ENCODE peak calls at places on chromosomes 11 and 22, in six cellular contexts. One of them, this sample, is unnamed.

GRCh38 chr11:45280449-45280848 is 5.7 kb downstream of the SYT13 start:
- DNase-seq in GM12891: no peak
- DNase-seq in SK-N-SH: no peak
- DNase-seq in H1: no peak
- DNase-seq in K562: no peak
- DNase-seq in HepG2: no peak
- DNase-seq in this sample: no peak

GRCh38 chr11:36073411-36074203 is 129.7 kb downstream of the LDLRAD3 start:
- DNase-seq in GM12891: no peak
- DNase-seq in SK-N-SH: peak; percentile 69
- DNase-seq in H1: no peak
- DNase-seq in K562: no peak
- DNase-seq in HepG2: no peak
- DNase-seq in this sample: no peak

GRCh38 chr11:5289696-5290095 is 12.1 kb downstream of the OR51B4 start:
- DNase-seq in GM12891: no peak
- DNase-seq in SK-N-SH: no peak
- DNase-seq in H1: no peak
- DNase-seq in K562: no peak
- DNase-seq in HepG2: no peak
- DNase-seq in this sample: no peak

GRCh38 chr22:27810566-27810965 is 9.0 kb upstream of the MN1 start:
- DNase-seq in GM12891: no peak
- DNase-seq in SK-N-SH: no peak
- DNase-seq in H1: no peak
- DNase-seq in K562: no peak
- DNase-seq in HepG2: peak; percentile 40
- DNase-seq in this sample: no peak

GRCh38 chr11:84247931-84248330 is 961.8 kb upstream of the CCDC90B start:
- DNase-seq in GM12891: no peak
- DNase-seq in SK-N-SH: no peak
- DNase-seq in H1: no peak
- DNase-seq in K562: no peak
- DNase-seq in HepG2: no peak
- DNase-seq in this sample: no peak

GRCh38 chr11:44315947-44316387 is 6.0 kb upstream of the ALX4 start:
- DNase-seq in GM12891: no peak
- DNase-seq in SK-N-SH: peak; percentile 82
- DNase-seq in H1: no peak
- DNase-seq in K562: no peak
- DNase-seq in HepG2: no peak
- DNase-seq in this sample: no peak

GRCh38 chr11:58688779-58689503 is 42.8 kb downstream of the GLYAT start:
- DNase-seq in GM12891: no peak
- DNase-seq in SK-N-SH: no peak
- DNase-seq in H1: no peak
- DNase-seq in K562: no peak
- DNase-seq in HepG2: no peak
- DNase-seq in this sample: no peak

GRCh38 chr22:47380692-47381091 is 618.2 kb downstream of the TBC1D22A start:
- DNase-seq in GM12891: no peak
- DNase-seq in SK-N-SH: no peak
- DNase-seq in H1: no peak
- DNase-seq in K562: no peak
- DNase-seq in HepG2: no peak
- DNase-seq in this sample: no peak

GRCh38 chr11:111826322-111826950 is 44.9 kb downstream of the ALG9 start:
- DNase-seq in GM12891: no peak
- DNase-seq in SK-N-SH: no peak
- DNase-seq in H1: no peak
- DNase-seq in K562: no peak
- DNase-seq in HepG2: no peak
- DNase-seq in this sample: no peak

GRCh38 chr11:37946155-37946766 is 1348.2 kb upstream of the RAG2 start:
- DNase-seq in GM12891: no peak
- DNase-seq in SK-N-SH: peak; percentile 16
- DNase-seq in H1: peak; percentile 29
- DNase-seq in K562: peak; percentile 13
- DNase-seq in HepG2: peak; percentile 18
- DNase-seq in this sample: no peak

GRCh38 chr22:43211941-43212433 is 25.1 kb upstream of the TTLL12 start:
- DNase-seq in GM12891: no peak
- DNase-seq in SK-N-SH: no peak
- DNase-seq in H1: no peak
- DNase-seq in K562: no peak
- DNase-seq in HepG2: no peak
- DNase-seq in this sample: no peak

GRCh38 chr11:79274636-79275315 is 166.1 kb downstream of the TENM4 start:
- DNase-seq in GM12891: no peak
- DNase-seq in SK-N-SH: no peak
- DNase-seq in H1: no peak
- DNase-seq in K562: no peak
- DNase-seq in HepG2: no peak
- DNase-seq in this sample: no peak

GRCh38 chr11:45993438-45994064 is 71.1 kb downstream of the LARGE2 start:
- DNase-seq in GM12891: no peak
- DNase-seq in SK-N-SH: no peak
- DNase-seq in H1: no peak
- DNase-seq in K562: peak; percentile 48
- DNase-seq in HepG2: no peak
- DNase-seq in this sample: no peak

GRCh38 chr22:31343235-31344191 is 2.6 kb downstream of the PATZ1 start:
- DNase-seq in GM12891: no peak
- DNase-seq in SK-N-SH: peak; percentile 67
- DNase-seq in H1: peak; percentile 68
- DNase-seq in K562: no peak
- DNase-seq in HepG2: no peak
- DNase-seq in this sample: no peak

GRCh38 chr22:42475122-42475521 is 42.9 kb upstream of the NFAM1 start:
- DNase-seq in GM12891: no peak
- DNase-seq in SK-N-SH: no peak
- DNase-seq in H1: no peak
- DNase-seq in K562: no peak
- DNase-seq in HepG2: no peak
- DNase-seq in this sample: no peak

DNA sequence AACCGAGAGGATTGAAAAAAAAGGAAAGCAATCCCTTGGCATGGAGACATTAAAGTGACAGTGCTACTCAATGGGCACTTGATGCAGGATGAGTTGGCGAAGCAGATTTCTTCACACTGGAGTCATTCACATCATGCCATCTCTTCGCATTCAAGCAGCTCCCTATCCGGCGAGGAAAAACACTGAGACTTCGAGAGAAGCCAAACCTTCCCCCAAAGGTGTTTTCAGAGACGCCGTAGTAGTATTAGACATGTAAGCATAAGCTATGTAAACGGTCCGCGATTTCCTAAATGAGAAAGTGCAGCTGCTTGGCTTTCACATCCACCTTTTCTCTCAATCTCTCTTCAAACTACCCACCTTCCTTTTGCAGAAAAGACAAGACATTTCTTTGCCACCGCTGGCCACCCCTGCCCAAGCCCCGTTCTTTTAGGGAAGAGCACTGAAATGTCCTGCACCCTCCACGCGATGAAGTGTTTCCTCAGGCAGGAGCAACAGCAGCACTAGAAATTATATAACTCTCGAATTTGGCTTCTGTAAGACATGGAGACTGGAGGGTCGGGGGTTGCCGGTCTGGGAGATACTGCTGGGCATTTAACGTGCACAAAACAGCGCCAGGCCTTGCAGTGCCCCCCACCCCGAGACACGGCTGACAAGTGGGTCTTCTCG is at the start of gene DLG2:
- DNase-seq in GM12891: no peak
- DNase-seq in SK-N-SH: peak; percentile 21
- DNase-seq in H1: no peak
- DNase-seq in K562: no peak
- DNase-seq in HepG2: no peak
- DNase-seq in this sample: no peak
- TF ChIP-seq TAF1 in GM12891: no peak
- TF ChIP-seq TAF1 in SK-N-SH: no peak
- TF ChIP-seq TAF1 in H1: no peak
- TF ChIP-seq TAF1 in K562: no peak
- TF ChIP-seq TAF1 in HepG2: no peak
- TF ChIP-seq TAF1 in this sample: no peak

GRCh38 chr11:61447601-61448551 is 18.0 kb downstream of the SDHAF2 start:
- DNase-seq in GM12891: no peak
- DNase-seq in SK-N-SH: no peak
- DNase-seq in H1: no peak
- DNase-seq in K562: no peak
- DNase-seq in HepG2: no peak
- DNase-seq in this sample: no peak

GRCh38 chr11:61453702-61454101 is 23.8 kb downstream of the SDHAF2 start:
- DNase-seq in GM12891: no peak
- DNase-seq in SK-N-SH: no peak
- DNase-seq in H1: no peak
- DNase-seq in K562: peak; percentile 4
- DNase-seq in HepG2: no peak
- DNase-seq in this sample: no peak

GRCh38 chr11:61454520-61454919 is 24.6 kb downstream of the SDHAF2 start:
- DNase-seq in GM12891: no peak
- DNase-seq in SK-N-SH: no peak
- DNase-seq in H1: no peak
- DNase-seq in K562: peak; percentile 8
- DNase-seq in HepG2: no peak
- DNase-seq in this sample: no peak

GRCh38 chr11:61448552-61448927 is 18.6 kb downstream of the SDHAF2 start:
- DNase-seq in GM12891: no peak
- DNase-seq in SK-N-SH: no peak
- DNase-seq in H1: no peak
- DNase-seq in K562: no peak
- DNase-seq in HepG2: no peak
- DNase-seq in this sample: no peak

DNA sequence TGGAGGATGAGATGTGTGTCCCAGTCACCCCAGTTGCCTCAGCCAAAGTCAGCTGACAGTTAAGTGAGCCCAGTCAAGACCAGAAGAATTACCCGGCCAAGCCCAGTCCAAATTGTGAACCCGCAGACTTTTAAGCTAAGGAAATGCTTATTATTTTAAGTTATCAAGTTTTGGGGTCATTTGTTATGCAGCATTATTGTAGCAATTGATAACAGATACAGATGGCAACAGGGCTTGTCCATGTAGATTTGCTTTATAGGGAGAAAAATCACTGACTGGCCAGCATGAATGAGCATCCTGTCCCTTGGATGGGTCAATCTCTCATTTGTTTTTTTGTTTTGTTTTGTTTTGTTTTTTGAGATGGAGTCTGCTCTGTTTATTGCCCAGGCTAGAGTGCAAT is 22.9 kb downstream of the SDHAF2 start:
- DNase-seq in GM12891: no peak
- DNase-seq in SK-N-SH: no peak
- DNase-seq in H1: no peak
- DNase-seq in K562: no peak
- DNase-seq in HepG2: no peak
- DNase-seq in this sample: no peak
- TF ChIP-seq TAF1 in GM12891: no peak
- TF ChIP-seq TAF1 in SK-N-SH: no peak
- TF ChIP-seq TAF1 in H1: no peak
- TF ChIP-seq TAF1 in K562: no peak
- TF ChIP-seq TAF1 in HepG2: no peak
- TF ChIP-seq TAF1 in this sample: no peak

GRCh38 chr11:129368889-129369672 is 6.6 kb upstream of the BARX2 start:
- DNase-seq in GM12891: no peak
- DNase-seq in SK-N-SH: no peak
- DNase-seq in H1: no peak
- DNase-seq in K562: no peak
- DNase-seq in HepG2: no peak
- DNase-seq in this sample: no peak

GRCh38 chr11:129359748-129360147 is 15.9 kb upstream of the BARX2 start:
- DNase-seq in GM12891: no peak
- DNase-seq in SK-N-SH: no peak
- DNase-seq in H1: no peak
- DNase-seq in K562: no peak
- DNase-seq in HepG2: no peak
- DNase-seq in this sample: no peak

GRCh38 chr11:129366737-129367597 is 8.7 kb upstream of the BARX2 start:
- DNase-seq in GM12891: no peak
- DNase-seq in SK-N-SH: no peak
- DNase-seq in H1: no peak
- DNase-seq in K562: no peak
- DNase-seq in HepG2: no peak
- DNase-seq in this sample: no peak

GRCh38 chr11:129365816-129366215 is 9.8 kb upstream of the BARX2 start:
- DNase-seq in GM12891: no peak
- DNase-seq in SK-N-SH: no peak
- DNase-seq in H1: no peak
- DNase-seq in K562: no peak
- DNase-seq in HepG2: no peak
- DNase-seq in this sample: no peak

DNA sequence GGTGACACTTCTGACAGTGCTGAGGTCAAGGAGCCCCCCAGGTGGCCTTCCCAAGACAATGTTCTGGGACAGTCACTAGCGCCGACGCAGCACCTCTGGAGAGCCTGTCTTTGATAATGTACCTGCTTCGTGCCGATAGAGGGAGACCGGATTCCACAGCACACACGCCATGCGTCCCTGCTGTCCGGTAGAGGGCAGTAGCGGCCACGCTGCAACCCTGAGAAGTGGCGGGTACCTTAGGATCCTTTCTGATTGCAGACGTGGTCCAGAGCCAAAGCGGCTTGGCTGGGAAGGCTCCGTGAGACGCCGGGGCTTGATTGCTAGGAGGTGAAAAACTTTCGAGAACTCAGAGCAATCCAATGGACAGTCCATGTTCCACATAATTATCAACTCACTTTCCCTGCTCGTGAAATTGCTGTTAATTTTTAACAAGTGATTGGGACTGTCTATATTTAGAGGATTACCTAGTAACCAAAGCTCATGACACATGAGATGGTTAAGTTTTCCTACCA is 11.4 kb upstream of the BARX2 start:
- DNase-seq in GM12891: no peak
- DNase-seq in SK-N-SH: peak; percentile 79
- DNase-seq in H1: peak; percentile 91
- DNase-seq in K562: peak; percentile 70
- DNase-seq in HepG2: peak; percentile 80
- DNase-seq in this sample: peak; percentile 18
- TF ChIP-seq TAF1 in GM12891: no peak
- TF ChIP-seq TAF1 in SK-N-SH: no peak
- TF ChIP-seq TAF1 in H1: no peak
- TF ChIP-seq TAF1 in K562: no peak
- TF ChIP-seq TAF1 in HepG2: no peak
- TF ChIP-seq TAF1 in this sample: no peak

GRCh38 chr11:115616941-115617340 is 112.7 kb upstream of the CADM1 start:
- DNase-seq in GM12891: no peak
- DNase-seq in SK-N-SH: no peak
- DNase-seq in H1: no peak
- DNase-seq in K562: no peak
- DNase-seq in HepG2: no peak
- DNase-seq in this sample: no peak

GRCh38 chr11:115612331-115612730 is 108.1 kb upstream of the CADM1 start:
- DNase-seq in GM12891: no peak
- DNase-seq in SK-N-SH: no peak
- DNase-seq in H1: peak; percentile 23
- DNase-seq in K562: no peak
- DNase-seq in HepG2: no peak
- DNase-seq in this sample: no peak

GRCh38 chr11:115613004-115613403 is 108.8 kb upstream of the CADM1 start:
- DNase-seq in GM12891: no peak
- DNase-seq in SK-N-SH: no peak
- DNase-seq in H1: no peak
- DNase-seq in K562: no peak
- DNase-seq in HepG2: no peak
- DNase-seq in this sample: no peak

GRCh38 chr11:115611343-115611742 is 107.1 kb upstream of the CADM1 start:
- DNase-seq in GM12891: no peak
- DNase-seq in SK-N-SH: no peak
- DNase-seq in H1: no peak
- DNase-seq in K562: no peak
- DNase-seq in HepG2: no peak
- DNase-seq in this sample: no peak

GRCh38 chr11:115613986-115614625 is 109.9 kb upstream of the CADM1 start:
- DNase-seq in GM12891: no peak
- DNase-seq in SK-N-SH: no peak
- DNase-seq in H1: no peak
- DNase-seq in K562: no peak
- DNase-seq in HepG2: peak; percentile 12
- DNase-seq in this sample: no peak
- TF ChIP-seq TAF1 in GM12891: no peak
- TF ChIP-seq TAF1 in SK-N-SH: no peak
- TF ChIP-seq TAF1 in H1: no peak
- TF ChIP-seq TAF1 in K562: no peak
- TF ChIP-seq TAF1 in HepG2: no peak
- TF ChIP-seq TAF1 in this sample: no peak

This sample was measured in GM12892.